ENCODE peak calls at places on chromosomes 2 and 18, in four cellular contexts. One of them, this sample, is unnamed.

GRCh38 chr2:207692206-207693065 is 19.0 kb upstream of the CCNYL1 start:
- DNase-seq in uterus: peak
- DNase-seq in upper lobe of right lung: peak
- DNase-seq in small intestine: peak
- DNase-seq in this sample: peak

GRCh38 chr2:158988501-158988900 is 20.1 kb downstream of the TANC1 start:
- DNase-seq in uterus: no peak
- DNase-seq in upper lobe of right lung: no peak
- DNase-seq in small intestine: no peak
- DNase-seq in this sample: no peak

GRCh38 chr2:234500394-234501006 is 3.6 kb upstream of the ARL4C start:
- DNase-seq in uterus: peak
- DNase-seq in upper lobe of right lung: peak
- DNase-seq in small intestine: peak
- DNase-seq in this sample: no peak

GRCh38 chr2:170972508-170973224 is 43.6 kb downstream of the GORASP2 start:
- DNase-seq in uterus: no peak
- DNase-seq in upper lobe of right lung: no peak
- DNase-seq in small intestine: peak
- DNase-seq in this sample: no peak

GRCh38 chr2:130807659-130808385 is 28.9 kb upstream of the ARHGEF4 start:
- DNase-seq in uterus: no peak
- DNase-seq in upper lobe of right lung: no peak
- DNase-seq in small intestine: peak
- DNase-seq in this sample: no peak

GRCh38 chr2:203871371-203871983 is 3.9 kb downstream of the CTLA4 start:
- DNase-seq in uterus: no peak
- DNase-seq in upper lobe of right lung: no peak
- DNase-seq in small intestine: no peak
- DNase-seq in this sample: no peak

GRCh38 chr18:11946756-11947155 is 34.6 kb upstream of the IMPA2 start:
- DNase-seq in uterus: peak
- DNase-seq in upper lobe of right lung: no peak
- DNase-seq in small intestine: no peak
- DNase-seq in this sample: no peak

GRCh38 chr2:236209996-236210395 is 41.8 kb upstream of the GBX2 start:
- DNase-seq in uterus: no peak
- DNase-seq in upper lobe of right lung: no peak
- DNase-seq in small intestine: no peak
- DNase-seq in this sample: no peak

GRCh38 chr18:52822160-52822559 is 482.2 kb downstream of the DCC start:
- DNase-seq in uterus: no peak
- DNase-seq in upper lobe of right lung: no peak
- DNase-seq in small intestine: no peak
- DNase-seq in this sample: no peak

GRCh38 chr2:110978871-110979833 is 141.6 kb upstream of the BCL2L11 start:
- DNase-seq in uterus: no peak
- DNase-seq in upper lobe of right lung: no peak
- DNase-seq in small intestine: no peak
- DNase-seq in this sample: no peak

GRCh38 chr2:88753833-88754584 is 62.5 kb downstream of the RPIA start:
- DNase-seq in uterus: no peak
- DNase-seq in upper lobe of right lung: no peak
- DNase-seq in small intestine: no peak
- DNase-seq in this sample: no peak

GRCh38 chr2:164717000-164717597 is 95.8 kb upstream of the GRB14 start:
- DNase-seq in uterus: no peak
- DNase-seq in upper lobe of right lung: no peak
- DNase-seq in small intestine: peak
- DNase-seq in this sample: no peak

GRCh38 chr18:26655614-26656400 is 107.5 kb upstream of the KCTD1 start:
- DNase-seq in uterus: peak
- DNase-seq in upper lobe of right lung: peak
- DNase-seq in small intestine: peak
- DNase-seq in this sample: peak

GRCh38 chr2:60530660-60531276 is 22.7 kb downstream of the BCL11A start:
- DNase-seq in uterus: peak
- DNase-seq in upper lobe of right lung: peak
- DNase-seq in small intestine: peak
- DNase-seq in this sample: no peak

GRCh38 chr2:189641565-189641964 is 19.7 kb upstream of the ASNSD1 start:
- DNase-seq in uterus: no peak
- DNase-seq in upper lobe of right lung: no peak
- DNase-seq in small intestine: no peak
- DNase-seq in this sample: no peak

GRCh38 chr2:235832941-235833340 is 335.2 kb downstream of the GBX2 start:
- DNase-seq in uterus: no peak
- DNase-seq in upper lobe of right lung: no peak
- DNase-seq in small intestine: no peak
- DNase-seq in this sample: no peak

GRCh38 chr2:173986805-173987204 is 21.6 kb upstream of the SP3 start:
- DNase-seq in uterus: peak
- DNase-seq in upper lobe of right lung: no peak
- DNase-seq in small intestine: no peak
- DNase-seq in this sample: no peak

GRCh38 chr2:191913796-191914195 is 66.9 kb upstream of the CAVIN2 start:
- DNase-seq in uterus: no peak
- DNase-seq in upper lobe of right lung: no peak
- DNase-seq in small intestine: no peak
- DNase-seq in this sample: no peak

GRCh38 chr2:72678036-72678435 is 147.8 kb downstream of the EXOC6B start:
- DNase-seq in uterus: no peak
- DNase-seq in upper lobe of right lung: no peak
- DNase-seq in small intestine: no peak
- DNase-seq in this sample: no peak
- H3K27ac ChIP-seq in uterus: no peak
- H3K27ac ChIP-seq in upper lobe of right lung: no peak
- H3K27ac ChIP-seq in small intestine: no peak
- H3K27ac ChIP-seq in this sample: no peak

GRCh38 chr2:237297421-237298155 is 116.4 kb downstream of the COL6A3 start:
- DNase-seq in uterus: no peak
- DNase-seq in upper lobe of right lung: no peak
- DNase-seq in small intestine: no peak
- DNase-seq in this sample: no peak
- H3K27ac ChIP-seq in uterus: peak
- H3K27ac ChIP-seq in upper lobe of right lung: no peak
- H3K27ac ChIP-seq in small intestine: no peak
- H3K27ac ChIP-seq in this sample: no peak

GRCh38 chr2:28397043-28397381 is 4.4 kb downstream of the FOSL2 start:
- DNase-seq in uterus: no peak
- DNase-seq in upper lobe of right lung: no peak
- DNase-seq in small intestine: no peak
- DNase-seq in this sample: no peak
- H3K27ac ChIP-seq in uterus: peak
- H3K27ac ChIP-seq in upper lobe of right lung: peak
- H3K27ac ChIP-seq in small intestine: no peak
- H3K27ac ChIP-seq in this sample: peak

GRCh38 chr2:172357442-172357841 is 69.9 kb upstream of the ITGA6 start:
- DNase-seq in uterus: no peak
- DNase-seq in upper lobe of right lung: no peak
- DNase-seq in small intestine: no peak
- DNase-seq in this sample: no peak
- H3K27ac ChIP-seq in uterus: no peak
- H3K27ac ChIP-seq in upper lobe of right lung: no peak
- H3K27ac ChIP-seq in small intestine: no peak
- H3K27ac ChIP-seq in this sample: peak

This sample was measured in caudate nucleus.